ENCODE peak calls at places on chromosomes 12 and 14, in eight cellular contexts. A, L, J, S, V, M, H and P are unnamed samples.

GRCh38 chr14:76688373-76688671 is 72.9 kb upstream of the VASH1 start:
- DNase-seq in L (no peak), S (no peak), H (no peak), A (no peak), J (no peak), M (no peak), V (no peak), P (no peak)

GRCh38 chr12:92546259-92546825 is 156.4 kb upstream of the PLEKHG7 start:
- DNase-seq in A (no peak), M (no peak), S (no peak), J (no peak), V (no peak), H (no peak), L (no peak), P (no peak)

GRCh38 chr12:132423251-132424117 is 66.5 kb upstream of the FBRSL1 start:
- DNase-seq in L (no peak), J (no peak), A (no peak), M (peak; percentile 51), V (no peak), S (no peak), H (no peak), P (no peak)

GRCh38 chr14:28613526-28613925 is 153.1 kb upstream of the FOXG1 start:
- DNase-seq in V (no peak), A (no peak), J (no peak), L (no peak), H (no peak), S (no peak), M (no peak), P (no peak)

GRCh38 chr12:59084758-59085383 is 164.6 kb upstream of the LRIG3 start:
- DNase-seq in H (no peak), A (no peak), J (peak; percentile 57), M (peak; percentile 21), S (no peak), L (no peak), V (no peak), P (peak; percentile 44)

GRCh38 chr14:57066887-57067513 is 201.7 kb downstream of the EXOC5 start:
- DNase-seq in S (no peak), J (no peak), H (peak; percentile 14), M (peak; percentile 83), L (no peak), V (no peak), A (no peak), P (peak; percentile 75)

GRCh38 chr12:89971880-89972279 is 263.2 kb upstream of the ATP2B1 start:
- DNase-seq in H (no peak), M (no peak), L (no peak), J (no peak), S (no peak), A (no peak), V (no peak), P (no peak)

GRCh38 chr12:80556566-80556965 is 112.5 kb downstream of the PTPRQ start:
- DNase-seq in S (no peak), L (no peak), M (no peak), A (no peak), H (peak; percentile 28), V (no peak), J (no peak), P (no peak)